ENCODE peak calls at places on chromosomes 4 and X, in four cellular contexts. One of them, this sample, is unnamed.

GRCh38 chrX:121084903-121085611 is 37.6 kb downstream of the GLUD2 start:
- DNase-seq in GM06990: no peak
- DNase-seq in MM.1S: no peak
- DNase-seq in nephron progenitor cell: no peak
- DNase-seq in this sample: no peak

GRCh38 chr4:89737888-89738287 is 99.1 kb downstream of the SNCA start:
- DNase-seq in GM06990: no peak
- DNase-seq in MM.1S: no peak
- DNase-seq in nephron progenitor cell: no peak
- DNase-seq in this sample: no peak

GRCh38 chr4:152919826-152920225 is 16.3 kb upstream of the FHDC1 start:
- DNase-seq in GM06990: no peak
- DNase-seq in MM.1S: no peak
- DNase-seq in nephron progenitor cell: no peak
- DNase-seq in this sample: no peak

GRCh38 chr4:173289351-173289725 is 44.8 kb downstream of the HMGB2 start:
- DNase-seq in GM06990: no peak
- DNase-seq in MM.1S: peak; percentile 20
- DNase-seq in nephron progenitor cell: no peak
- DNase-seq in this sample: no peak

GRCh38 chr4:176187610-176188009 is 7.8 kb downstream of the SPATA4 start:
- DNase-seq in GM06990: no peak
- DNase-seq in MM.1S: no peak
- DNase-seq in nephron progenitor cell: no peak
- DNase-seq in this sample: no peak

GRCh38 chrX:123833387-123833786 is 26.5 kb upstream of the XIAP start:
- DNase-seq in GM06990: peak; percentile 27
- DNase-seq in MM.1S: peak; percentile 63
- DNase-seq in nephron progenitor cell: peak; percentile 57
- DNase-seq in this sample: peak; percentile 61

GRCh38 chrX:12372111-12372510 is 233.8 kb downstream of the FRMPD4 start:
- DNase-seq in GM06990: no peak
- DNase-seq in MM.1S: no peak
- DNase-seq in nephron progenitor cell: no peak
- DNase-seq in this sample: no peak

GRCh38 chrX:111634823-111635410 is 46.1 kb upstream of the ALG13 start:
- DNase-seq in GM06990: no peak
- DNase-seq in MM.1S: no peak
- DNase-seq in nephron progenitor cell: no peak
- DNase-seq in this sample: no peak

GRCh38 chr4:119233750-119234149 is 21.2 kb downstream of the USP53 start:
- DNase-seq in GM06990: no peak
- DNase-seq in MM.1S: no peak
- DNase-seq in nephron progenitor cell: no peak
- DNase-seq in this sample: no peak

GRCh38 chrX:85108165-85108564 is 104.5 kb downstream of the APOOL start:
- DNase-seq in GM06990: no peak
- DNase-seq in MM.1S: no peak
- DNase-seq in nephron progenitor cell: no peak
- DNase-seq in this sample: no peak

GRCh38 chr4:182085051-182085480 is 158.1 kb upstream of the TENM3 start:
- DNase-seq in GM06990: no peak
- DNase-seq in MM.1S: no peak
- DNase-seq in nephron progenitor cell: no peak
- DNase-seq in this sample: no peak

GRCh38 chr4:156101571-156101970 is 147.9 kb upstream of the CTSO start:
- DNase-seq in GM06990: no peak
- DNase-seq in MM.1S: no peak
- DNase-seq in nephron progenitor cell: no peak
- DNase-seq in this sample: no peak

GRCh38 chr4:18847276-18847890 is 825.8 kb upstream of the LCORL start:
- DNase-seq in GM06990: no peak
- DNase-seq in MM.1S: no peak
- DNase-seq in nephron progenitor cell: no peak
- DNase-seq in this sample: no peak

GRCh38 chrX:7390446-7390845 is 242.5 kb upstream of the PUDP start:
- DNase-seq in GM06990: no peak
- DNase-seq in MM.1S: no peak
- DNase-seq in nephron progenitor cell: no peak
- DNase-seq in this sample: no peak

GRCh38 chr4:123709336-123709735 is 312.7 kb downstream of the SPRY1 start:
- DNase-seq in GM06990: no peak
- DNase-seq in MM.1S: no peak
- DNase-seq in nephron progenitor cell: no peak
- DNase-seq in this sample: no peak

GRCh38 chrX:23304881-23305280 is 29.8 kb upstream of the PTCHD1 start:
- DNase-seq in GM06990: no peak
- DNase-seq in MM.1S: no peak
- DNase-seq in nephron progenitor cell: no peak
- DNase-seq in this sample: no peak

GRCh38 chrX:43008356-43008755 is 230.4 kb upstream of the PPP1R2C start:
- DNase-seq in GM06990: no peak
- DNase-seq in MM.1S: no peak
- DNase-seq in nephron progenitor cell: no peak
- DNase-seq in this sample: no peak

GRCh38 chr4:152166567-152166966 is 369.3 kb downstream of the FBXW7 start:
- DNase-seq in GM06990: no peak
- DNase-seq in MM.1S: no peak
- DNase-seq in nephron progenitor cell: peak; percentile 79
- DNase-seq in this sample: no peak

GRCh38 chrX:119943185-119943988 is at the start of gene NKAP:
- DNase-seq in GM06990: peak; percentile 83
- DNase-seq in MM.1S: peak; percentile 91
- DNase-seq in nephron progenitor cell: peak; percentile 76
- DNase-seq in this sample: peak; percentile 85

GRCh38 chr4:98260047-98260578 is 1.1 kb upstream of the RAP1GDS1 start:
- DNase-seq in GM06990: peak; percentile 63
- DNase-seq in MM.1S: no peak
- DNase-seq in nephron progenitor cell: peak; percentile 63
- DNase-seq in this sample: no peak

GRCh38 chr4:52846502-52846901 is 15.6 kb upstream of the RASL11B start:
- DNase-seq in GM06990: no peak
- DNase-seq in MM.1S: no peak
- DNase-seq in nephron progenitor cell: no peak
- DNase-seq in this sample: no peak

GRCh38 chr4:156173481-156173880 is 219.8 kb upstream of the CTSO start:
- DNase-seq in GM06990: no peak
- DNase-seq in MM.1S: no peak
- DNase-seq in nephron progenitor cell: no peak
- DNase-seq in this sample: no peak

GRCh38 chrX:105701310-105702052 is 120.9 kb upstream of the NRK start:
- DNase-seq in GM06990: no peak
- DNase-seq in MM.1S: peak; percentile 12
- DNase-seq in nephron progenitor cell: no peak
- DNase-seq in this sample: no peak

GRCh38 chr4:156182269-156182668 is 228.6 kb upstream of the CTSO start:
- DNase-seq in GM06990: no peak
- DNase-seq in MM.1S: no peak
- DNase-seq in nephron progenitor cell: no peak
- DNase-seq in this sample: no peak

GRCh38 chrX:151754641-151755215 is 20.2 kb downstream of the CNGA2 start:
- DNase-seq in GM06990: no peak
- DNase-seq in MM.1S: no peak
- DNase-seq in nephron progenitor cell: no peak
- DNase-seq in this sample: no peak

GRCh38 chr4:105122334-105122733 is 24.3 kb upstream of the TET2 start:
- DNase-seq in GM06990: no peak
- DNase-seq in MM.1S: no peak
- DNase-seq in nephron progenitor cell: no peak
- DNase-seq in this sample: no peak

GRCh38 chr4:150316332-150317205 is 238.3 kb downstream of the DCLK2 start:
- DNase-seq in GM06990: no peak
- DNase-seq in MM.1S: no peak
- DNase-seq in nephron progenitor cell: no peak
- DNase-seq in this sample: no peak

GRCh38 chr4:40194602-40195161 is 2.1 kb upstream of the RHOH start:
- DNase-seq in GM06990: no peak
- DNase-seq in MM.1S: peak; percentile 82
- DNase-seq in nephron progenitor cell: no peak
- DNase-seq in this sample: no peak

GRCh38 chr4:173821031-173821430 is 291.0 kb upstream of the HAND2 start:
- DNase-seq in GM06990: no peak
- DNase-seq in MM.1S: no peak
- DNase-seq in nephron progenitor cell: no peak
- DNase-seq in this sample: no peak

GRCh38 chr4:82892467-82892802 is 1.5 kb upstream of the SEC31A start:
- DNase-seq in GM06990: no peak
- DNase-seq in MM.1S: no peak
- DNase-seq in nephron progenitor cell: no peak
- DNase-seq in this sample: no peak

GRCh38 chr4:121980643-121981042 is 28.8 kb upstream of the TRPC3 start:
- DNase-seq in GM06990: no peak
- DNase-seq in MM.1S: no peak
- DNase-seq in nephron progenitor cell: no peak
- DNase-seq in this sample: no peak

GRCh38 chr4:168769416-168769815 is 240.6 kb downstream of the CBR4 start:
- DNase-seq in GM06990: no peak
- DNase-seq in MM.1S: no peak
- DNase-seq in nephron progenitor cell: no peak
- DNase-seq in this sample: no peak

GRCh38 chr4:74934016-74934821 is 1.3 kb downstream of the PARM1 start:
- DNase-seq in GM06990: peak; percentile 57
- DNase-seq in MM.1S: peak; percentile 53
- DNase-seq in nephron progenitor cell: peak; percentile 47
- DNase-seq in this sample: peak; percentile 67

GRCh38 chr4:112145820-112146813 is 863 bp downstream of the FAM241A start:
- DNase-seq in GM06990: peak; percentile 77
- DNase-seq in MM.1S: peak; percentile 51
- DNase-seq in nephron progenitor cell: peak; percentile 73
- DNase-seq in this sample: peak; percentile 62
- TF ChIP-seq CTCF in GM06990: peak; percentile 19
- TF ChIP-seq CTCF in MM.1S: no peak
- TF ChIP-seq CTCF in nephron progenitor cell: peak; percentile 20
- TF ChIP-seq CTCF in this sample: peak; percentile 43

GRCh38 chr4:147094228-147094627 is 148.6 kb upstream of the TTC29 start:
- DNase-seq in GM06990: no peak
- DNase-seq in MM.1S: no peak
- DNase-seq in nephron progenitor cell: no peak
- DNase-seq in this sample: peak; percentile 29
- TF ChIP-seq CTCF in GM06990: no peak
- TF ChIP-seq CTCF in MM.1S: no peak
- TF ChIP-seq CTCF in nephron progenitor cell: no peak
- TF ChIP-seq CTCF in this sample: peak; percentile 53

DNA sequence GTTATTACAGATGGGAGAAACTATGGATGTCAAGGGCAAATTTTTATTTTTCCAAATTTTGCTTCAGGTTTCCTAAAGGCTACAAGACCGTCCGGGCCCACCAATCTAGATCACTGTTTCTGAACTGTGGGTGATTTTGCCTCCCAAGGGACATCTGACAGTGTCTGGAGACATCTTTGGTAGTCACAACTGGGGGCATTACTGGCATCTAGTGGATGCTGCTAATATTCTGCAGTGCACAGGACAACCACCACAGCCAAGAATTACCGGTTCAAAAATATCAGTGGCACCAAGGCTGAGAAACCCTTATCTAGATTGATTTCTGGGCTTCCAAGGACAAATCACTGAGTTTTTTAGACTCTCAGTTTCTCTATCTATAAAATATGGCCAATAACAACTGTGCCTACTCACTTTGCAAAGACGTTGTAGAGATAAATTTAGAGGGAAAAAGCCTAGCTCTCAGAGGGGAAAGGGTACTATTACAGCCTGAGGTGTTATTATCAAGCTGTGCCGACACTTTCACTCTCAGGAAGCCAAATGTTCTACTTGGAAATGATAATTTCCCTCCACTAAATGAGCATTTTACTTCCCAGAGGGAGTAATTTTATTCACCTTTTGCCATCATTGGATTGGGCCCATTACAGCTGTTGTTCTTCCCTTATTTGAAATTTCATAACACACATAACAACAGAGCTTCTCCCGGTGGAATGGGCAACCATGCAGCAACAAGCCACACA is 442.1 kb downstream of the CENPC start:
- DNase-seq in GM06990: no peak
- DNase-seq in MM.1S: no peak
- DNase-seq in nephron progenitor cell: no peak
- DNase-seq in this sample: peak; percentile 24
- TF ChIP-seq CTCF in GM06990: no peak
- TF ChIP-seq CTCF in MM.1S: no peak
- TF ChIP-seq CTCF in nephron progenitor cell: no peak
- TF ChIP-seq CTCF in this sample: no peak

GRCh38 chr4:15006416-15007024 is 4.2 kb downstream of the CPEB2 start:
- DNase-seq in GM06990: peak; percentile 9
- DNase-seq in MM.1S: peak; percentile 33
- DNase-seq in nephron progenitor cell: no peak
- DNase-seq in this sample: no peak
- TF ChIP-seq CTCF in GM06990: peak; percentile 23
- TF ChIP-seq CTCF in MM.1S: peak; percentile 69
- TF ChIP-seq CTCF in nephron progenitor cell: no peak
- TF ChIP-seq CTCF in this sample: peak; percentile 19

GRCh38 chrX:38770152-38770551 is 31.1 kb upstream of the MID1IP1 start:
- DNase-seq in GM06990: no peak
- DNase-seq in MM.1S: no peak
- DNase-seq in nephron progenitor cell: no peak
- DNase-seq in this sample: no peak

DNA sequence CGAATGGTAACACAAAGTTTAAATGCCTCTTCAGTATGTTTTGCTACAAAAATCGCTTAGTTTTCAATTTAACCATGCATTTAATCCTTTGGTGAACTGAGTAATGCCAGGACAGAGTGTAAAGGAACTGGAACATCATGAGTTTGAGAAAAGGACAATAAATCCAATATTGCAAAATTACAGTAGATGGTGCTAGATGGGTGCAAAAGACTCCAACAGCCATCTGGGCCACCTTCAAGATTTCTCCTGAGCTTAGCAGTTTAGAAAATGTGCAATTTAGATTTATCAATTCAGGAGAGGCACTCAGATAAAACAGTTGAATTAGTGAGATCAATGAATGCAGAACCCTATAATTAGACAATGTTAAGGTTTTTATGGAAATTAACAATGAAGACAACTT is 33.2 kb upstream of the MID1IP1 start:
- DNase-seq in GM06990: no peak
- DNase-seq in MM.1S: peak; percentile 27
- DNase-seq in nephron progenitor cell: no peak
- DNase-seq in this sample: no peak
- TF ChIP-seq CTCF in GM06990: no peak
- TF ChIP-seq CTCF in MM.1S: peak; percentile 29
- TF ChIP-seq CTCF in nephron progenitor cell: no peak
- TF ChIP-seq CTCF in this sample: peak; percentile 18

GRCh38 chrX:145552643-145553042 is 265.0 kb upstream of the SLITRK2 start:
- DNase-seq in GM06990: no peak
- DNase-seq in MM.1S: no peak
- DNase-seq in nephron progenitor cell: no peak
- DNase-seq in this sample: no peak
- TF ChIP-seq CTCF in GM06990: no peak
- TF ChIP-seq CTCF in MM.1S: no peak
- TF ChIP-seq CTCF in nephron progenitor cell: peak; percentile 6
- TF ChIP-seq CTCF in this sample: no peak

GRCh38 chr4:2354127-2354526 is 64.3 kb downstream of the ZFYVE28 start:
- DNase-seq in GM06990: no peak
- DNase-seq in MM.1S: no peak
- DNase-seq in nephron progenitor cell: no peak
- DNase-seq in this sample: peak; percentile 51
- TF ChIP-seq CTCF in GM06990: peak; percentile 47
- TF ChIP-seq CTCF in MM.1S: peak; percentile 20
- TF ChIP-seq CTCF in nephron progenitor cell: no peak
- TF ChIP-seq CTCF in this sample: peak; percentile 65

GRCh38 chr4:76108467-76109181 is 34.1 kb downstream of the ART3 start:
- DNase-seq in GM06990: no peak
- DNase-seq in MM.1S: peak; percentile 27
- DNase-seq in nephron progenitor cell: no peak
- DNase-seq in this sample: no peak
- TF ChIP-seq CTCF in GM06990: peak; percentile 25
- TF ChIP-seq CTCF in MM.1S: peak; percentile 30
- TF ChIP-seq CTCF in nephron progenitor cell: no peak
- TF ChIP-seq CTCF in this sample: peak; percentile 12